ENCODE peak calls at places on chromosome 7, in seven cellular contexts. One of them, this sample, is unnamed.

GRCh38 chr7:92674379-92674778 is 84.2 kb upstream of the FAM133B start:
- DNase-seq in T follicular helper cell: no peak
- DNase-seq in astrocyte of the spinal cord: no peak
- DNase-seq in activated CD8-positive, alpha-beta T cell treated with anti-CD3 and anti-CD28 coated beads for 36 hours: no peak
- DNase-seq in activated CD8-positive, alpha-beta memory T cell treated with anti-CD3 and anti-CD28 coated beads, Interleukin-2, amount 50 U/mL, for 48 hours: no peak
- DNase-seq in PC-9: no peak
- DNase-seq in T-helper 2 cell: no peak
- DNase-seq in this sample: no peak

GRCh38 chr7:156827587-156828203 is 65.3 kb downstream of the LMBR1 start:
- DNase-seq in activated CD8-positive, alpha-beta memory T cell treated with anti-CD3 and anti-CD28 coated beads, Interleukin-2, amount 50 U/mL, for 48 hours: no peak
- DNase-seq in PC-9: no peak
- DNase-seq in astrocyte of the spinal cord: peak; percentile 33
- DNase-seq in T-helper 2 cell: peak; percentile 42
- DNase-seq in activated CD8-positive, alpha-beta T cell treated with anti-CD3 and anti-CD28 coated beads for 36 hours: no peak
- DNase-seq in T follicular helper cell: no peak
- DNase-seq in this sample: peak; percentile 36

GRCh38 chr7:101953248-101953819 is 135.9 kb downstream of the CUX1 start:
- DNase-seq in astrocyte of the spinal cord: peak; percentile 82
- DNase-seq in T-helper 2 cell: peak; percentile 21
- DNase-seq in activated CD8-positive, alpha-beta memory T cell treated with anti-CD3 and anti-CD28 coated beads, Interleukin-2, amount 50 U/mL, for 48 hours: no peak
- DNase-seq in PC-9: no peak
- DNase-seq in T follicular helper cell: no peak
- DNase-seq in activated CD8-positive, alpha-beta T cell treated with anti-CD3 and anti-CD28 coated beads for 36 hours: peak; percentile 21
- DNase-seq in this sample: peak; percentile 32

GRCh38 chr7:11616466-11616865 is 215.5 kb downstream of the THSD7A start:
- DNase-seq in astrocyte of the spinal cord: no peak
- DNase-seq in activated CD8-positive, alpha-beta T cell treated with anti-CD3 and anti-CD28 coated beads for 36 hours: no peak
- DNase-seq in activated CD8-positive, alpha-beta memory T cell treated with anti-CD3 and anti-CD28 coated beads, Interleukin-2, amount 50 U/mL, for 48 hours: no peak
- DNase-seq in T follicular helper cell: no peak
- DNase-seq in T-helper 2 cell: no peak
- DNase-seq in PC-9: no peak
- DNase-seq in this sample: no peak

GRCh38 chr7:93044147-93044810 is 73.5 kb downstream of the SAMD9 start:
- DNase-seq in activated CD8-positive, alpha-beta memory T cell treated with anti-CD3 and anti-CD28 coated beads, Interleukin-2, amount 50 U/mL, for 48 hours: no peak
- DNase-seq in PC-9: no peak
- DNase-seq in T follicular helper cell: no peak
- DNase-seq in astrocyte of the spinal cord: peak; percentile 79
- DNase-seq in T-helper 2 cell: no peak
- DNase-seq in activated CD8-positive, alpha-beta T cell treated with anti-CD3 and anti-CD28 coated beads for 36 hours: no peak
- DNase-seq in this sample: peak; percentile 48

GRCh38 chr7:2622869-2623697 is 8.7 kb upstream of the TTYH3 start:
- DNase-seq in T-helper 2 cell: no peak
- DNase-seq in activated CD8-positive, alpha-beta T cell treated with anti-CD3 and anti-CD28 coated beads for 36 hours: no peak
- DNase-seq in T follicular helper cell: no peak
- DNase-seq in activated CD8-positive, alpha-beta memory T cell treated with anti-CD3 and anti-CD28 coated beads, Interleukin-2, amount 50 U/mL, for 48 hours: no peak
- DNase-seq in PC-9: no peak
- DNase-seq in astrocyte of the spinal cord: no peak
- DNase-seq in this sample: no peak

GRCh38 chr7:50621932-50622587 is 56.9 kb upstream of the DDC start:
- DNase-seq in PC-9: no peak
- DNase-seq in astrocyte of the spinal cord: no peak
- DNase-seq in T-helper 2 cell: no peak
- DNase-seq in activated CD8-positive, alpha-beta T cell treated with anti-CD3 and anti-CD28 coated beads for 36 hours: no peak
- DNase-seq in activated CD8-positive, alpha-beta memory T cell treated with anti-CD3 and anti-CD28 coated beads, Interleukin-2, amount 50 U/mL, for 48 hours: no peak
- DNase-seq in T follicular helper cell: no peak
- DNase-seq in this sample: no peak

GRCh38 chr7:98881561-98882315 is 3.4 kb downstream of the TRRAP start:
- DNase-seq in T-helper 2 cell: peak; percentile 65
- DNase-seq in activated CD8-positive, alpha-beta T cell treated with anti-CD3 and anti-CD28 coated beads for 36 hours: no peak
- DNase-seq in astrocyte of the spinal cord: no peak
- DNase-seq in PC-9: no peak
- DNase-seq in T follicular helper cell: no peak
- DNase-seq in activated CD8-positive, alpha-beta memory T cell treated with anti-CD3 and anti-CD28 coated beads, Interleukin-2, amount 50 U/mL, for 48 hours: peak; percentile 33
- DNase-seq in this sample: no peak

GRCh38 chr7:78020131-78020873 is 221.7 kb downstream of the PHTF2 start:
- DNase-seq in astrocyte of the spinal cord: peak; percentile 81
- DNase-seq in activated CD8-positive, alpha-beta memory T cell treated with anti-CD3 and anti-CD28 coated beads, Interleukin-2, amount 50 U/mL, for 48 hours: no peak
- DNase-seq in activated CD8-positive, alpha-beta T cell treated with anti-CD3 and anti-CD28 coated beads for 36 hours: peak; percentile 37
- DNase-seq in T-helper 2 cell: peak; percentile 52
- DNase-seq in PC-9: peak; percentile 52
- DNase-seq in T follicular helper cell: no peak
- DNase-seq in this sample: peak; percentile 86